ENCODE peak calls at places on chromosomes 12 and 14, in ten cellular contexts. F, T, M, H, G, D, P, N, E and O are unnamed samples.

GRCh38 chr12:1391722-1392121 is 202.7 kb downstream of the FBXL14 start:
- DNase-seq in E (no peak), F (no peak), P (no peak), T (no peak), M (no peak), N (no peak), D (no peak), H (no peak), G (no peak), O (no peak)

GRCh38 chr12:68119724-68120211 is 39.8 kb downstream of the IFNG start:
- DNase-seq in D (no peak), E (no peak), G (no peak), M (no peak), P (no peak), F (no peak), N (no peak), T (no peak), H (no peak), O (no peak)

GRCh38 chr14:78170203-78170602 is at the start of gene NRXN3:
- DNase-seq in E (no peak), N (no peak), F (no peak), P (no peak), T (no peak), D (no peak), M (no peak), H (no peak), G (peak), O (no peak)

GRCh38 chr14:20332946-20333782 is at the start of gene CCNB1IP1:
- DNase-seq in P (peak), D (peak), E (peak), F (peak), M (peak), N (peak), T (peak), G (peak), H (peak), O (no peak)

GRCh38 chr14:89486961-89487360 is 69.9 kb upstream of the FOXN3 start:
- DNase-seq in M (no peak), G (no peak), H (no peak), D (no peak), P (no peak), N (no peak), T (no peak), E (no peak), F (no peak), O (no peak)

GRCh38 chr12:117178301-117178700 is 12.0 kb downstream of the FBXO21 start:
- DNase-seq in D (no peak), F (no peak), G (no peak), M (no peak), T (no peak), N (no peak), E (no peak), H (no peak), P (no peak), O (no peak)

GRCh38 chr14:65780566-65780965 is 368.0 kb downstream of the FUT8 start:
- DNase-seq in N (no peak), F (no peak), M (no peak), P (no peak), T (no peak), D (no peak), G (no peak), H (no peak), E (no peak), O (no peak)

GRCh38 chr14:100815478-100816285 is 10.2 kb upstream of the MEG3 start:
- DNase-seq in T (no peak), F (peak), H (no peak), E (no peak), M (peak), N (peak), D (no peak), G (peak), P (no peak), O (no peak)

GRCh38 chr12:90393089-90393488 is 561.9 kb downstream of the CCER1 start:
- DNase-seq in P (no peak), G (no peak), F (no peak), M (no peak), N (no peak), D (no peak), H (no peak), E (no peak), T (no peak), O (no peak)

GRCh38 chr12:49683604-49684309 is 23.4 kb downstream of the FMNL3 start:
- DNase-seq in G (no peak), F (no peak), D (no peak), H (no peak), P (no peak), E (no peak), T (no peak), N (no peak), M (no peak), O (no peak)

GRCh38 chr14:71141701-71142374 is 234.6 kb downstream of the PCNX1 start:
- DNase-seq in P (no peak), D (no peak), T (no peak), N (no peak), E (no peak), H (no peak), G (no peak), F (no peak), M (no peak), O (no peak)

GRCh38 chr12:126189856-126190255 is 1124.6 kb downstream of the AACS start:
- DNase-seq in F (no peak), H (no peak), D (no peak), N (no peak), M (no peak), G (no peak), P (no peak), T (no peak), E (no peak), O (no peak)

GRCh38 chr14:90406384-90406798 is 9.6 kb downstream of the CALM1 start:
- DNase-seq in M (no peak), H (peak), N (no peak), D (no peak), T (no peak), E (no peak), P (no peak), G (no peak), F (no peak), O (no peak)

GRCh38 chr12:105935981-105936380 is 202.8 kb downstream of the NUAK1 start:
- DNase-seq in P (no peak), T (no peak), G (no peak), E (no peak), N (peak), M (peak), H (no peak), F (no peak), D (no peak), O (no peak)

GRCh38 chr14:30988509-30988908 is 36.9 kb upstream of the AP4S1 start:
- DNase-seq in F (no peak), T (no peak), M (peak), N (peak), H (no peak), E (no peak), G (no peak), P (no peak), D (no peak), O (no peak)

GRCh38 chr12:9870311-9870866 is 1.2 kb upstream of the CLEC2B start:
- DNase-seq in G (no peak), H (no peak), P (no peak), D (no peak), T (peak), N (peak), F (no peak), M (peak), E (no peak), O (no peak)

GRCh38 chr14:106228541-106229158 is 702.3 kb downstream of the TMEM121 start:
- DNase-seq in M (no peak), E (no peak), N (no peak), G (no peak), D (no peak), F (no peak), T (peak), P (no peak), H (no peak), O (no peak)

GRCh38 chr12:132056320-132056719 is 87.8 kb downstream of the DDX51 start:
- DNase-seq in G (no peak), H (no peak), D (no peak), M (no peak), T (no peak), N (no peak), E (no peak), F (no peak), P (no peak), O (no peak)

GRCh38 chr14:39416072-39416471 is 16.2 kb downstream of the FBXO33 start:
- DNase-seq in G (no peak), F (no peak), M (no peak), D (no peak), E (no peak), N (no peak), T (no peak), P (no peak), H (no peak), O (no peak)

GRCh38 chr14:77498120-77498979 is at the start of gene ISM2:
- DNase-seq in T (peak), H (peak), N (peak), F (no peak), D (peak), P (peak), E (no peak), G (peak), M (peak), O (no peak)

GRCh38 chr12:58703911-58704310 is 216.4 kb downstream of the LRIG3 start:
- DNase-seq in F (no peak), E (no peak), D (no peak), N (peak), H (no peak), G (no peak), M (no peak), P (no peak), T (no peak), O (no peak)

GRCh38 chr12:70985850-70986249 is 65.3 kb upstream of the PTPRR start:
- DNase-seq in N (peak), D (no peak), H (no peak), E (no peak), G (no peak), T (no peak), F (no peak), P (no peak), M (no peak), O (no peak)

GRCh38 chr14:67541448-67542387 is 8.6 kb downstream of the PLEKHH1 start:
- DNase-seq in H (peak), G (peak), T (no peak), F (no peak), D (no peak), E (no peak), P (peak), M (no peak), N (no peak), O (peak)

GRCh38 chr12:3977621-3978020 is 104.4 kb upstream of the PARP11 start:
- DNase-seq in F (no peak), M (no peak), H (no peak), P (no peak), G (no peak), N (no peak), D (no peak), E (no peak), T (no peak), O (no peak)

GRCh38 chr12:5309654-5310053 is 122.3 kb upstream of the NTF3 start:
- DNase-seq in P (no peak), H (no peak), N (no peak), D (no peak), G (no peak), F (peak), E (no peak), M (no peak), T (no peak), O (no peak)

GRCh38 chr14:74265312-74265965 is 26.2 kb downstream of the VSX2 start:
- DNase-seq in M (no peak), D (no peak), G (no peak), P (no peak), N (no peak), F (no peak), T (no peak), H (no peak), E (no peak), O (no peak)

GRCh38 chr12:3035815-3036702 is 41.1 kb upstream of the TSPAN9 start:
- DNase-seq in F (peak), P (no peak), T (no peak), E (no peak), N (peak), D (no peak), G (no peak), M (peak), H (no peak), O (no peak)

GRCh38 chr12:34295366-34296142 is 273.3 kb downstream of the ALG10 start:
- DNase-seq in H (peak), G (no peak), M (no peak), N (no peak), F (peak), P (peak), D (peak), T (no peak), E (no peak), O (no peak)

GRCh38 chr14:63725786-63726185 is 2.1 kb downstream of the SGPP1 start:
- DNase-seq in F (no peak), M (peak), G (no peak), D (no peak), E (no peak), P (no peak), T (no peak), N (no peak), H (no peak), O (no peak)
- H3K27ac ChIP-seq in F (no peak), M (no peak), G (no peak), D (no peak), E (peak), P (no peak), T (no peak), N (no peak), H (no peak), O (no peak)

GRCh38 chr12:48677782-48678181 is 4.3 kb downstream of the KANSL2 start:
- DNase-seq in P (no peak), M (no peak), N (peak), H (no peak), T (no peak), F (no peak), E (no peak), D (no peak), G (no peak), O (no peak)

GRCh38 chr12:48680861-48681260 is 1.2 kb downstream of the KANSL2 start:
- DNase-seq in G (no peak), F (no peak), H (no peak), T (no peak), N (no peak), E (no peak), P (no peak), D (no peak), M (no peak), O (no peak)

GRCh38 chr12:48681738-48682532 is at the start of gene KANSL2:
- DNase-seq in T (peak), G (peak), D (peak), M (peak), F (peak), E (peak), N (peak), H (peak), P (peak), O (peak)

GRCh38 chr12:48681416-48681737 is 661 bp downstream of the KANSL2 start:
- DNase-seq in D (no peak), P (no peak), G (no peak), H (no peak), F (no peak), T (no peak), M (no peak), E (peak), N (no peak), O (no peak)

GRCh38 chr12:48678561-48679185 is 3.4 kb downstream of the KANSL2 start:
- DNase-seq in T (no peak), N (no peak), H (no peak), D (no peak), G (no peak), F (no peak), E (no peak), P (no peak), M (no peak), O (no peak)
- H3K4me3 ChIP-seq in T (peak), N (no peak), H (peak), D (peak), G (no peak), F (no peak), E (no peak), P (no peak), M (no peak), O (no peak)

DNA sequence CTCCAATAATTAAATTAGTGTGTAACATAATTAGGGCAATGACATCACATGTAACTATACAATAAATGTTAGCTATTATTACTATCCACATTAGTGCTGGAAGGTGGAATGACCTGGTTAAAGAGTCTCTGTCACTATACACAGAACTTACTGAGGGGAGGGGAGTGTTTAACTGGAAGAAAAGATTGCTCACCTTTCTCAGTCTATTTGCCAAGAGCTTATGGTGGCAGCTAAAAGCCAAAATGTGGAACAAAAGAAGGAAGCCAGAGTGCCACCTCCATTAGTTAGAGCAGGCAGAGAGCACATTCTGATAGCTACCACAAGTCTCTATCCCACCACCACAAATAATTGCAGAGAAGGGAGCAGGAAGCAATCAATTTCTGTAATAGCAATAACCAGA is 124.4 kb downstream of the MED13L start:
- DNase-seq in D (no peak), M (no peak), P (no peak), T (no peak), E (no peak), H (no peak), G (no peak), F (no peak), N (no peak), O (no peak)
- H3K27ac ChIP-seq in D (no peak), M (no peak), P (no peak), T (no peak), E (no peak), H (no peak), G (no peak), F (no peak), N (no peak), O (no peak)

GRCh38 chr12:32534698-32535097 is 135.3 kb downstream of the FGD4 start:
- DNase-seq in P (no peak), T (no peak), N (no peak), H (no peak), G (no peak), F (no peak), E (no peak), M (no peak), D (no peak), O (no peak)
- H3K4me3 ChIP-seq in P (no peak), T (no peak), N (peak), H (peak), G (peak), F (peak), E (peak), M (peak), D (peak), O (peak)

DNA sequence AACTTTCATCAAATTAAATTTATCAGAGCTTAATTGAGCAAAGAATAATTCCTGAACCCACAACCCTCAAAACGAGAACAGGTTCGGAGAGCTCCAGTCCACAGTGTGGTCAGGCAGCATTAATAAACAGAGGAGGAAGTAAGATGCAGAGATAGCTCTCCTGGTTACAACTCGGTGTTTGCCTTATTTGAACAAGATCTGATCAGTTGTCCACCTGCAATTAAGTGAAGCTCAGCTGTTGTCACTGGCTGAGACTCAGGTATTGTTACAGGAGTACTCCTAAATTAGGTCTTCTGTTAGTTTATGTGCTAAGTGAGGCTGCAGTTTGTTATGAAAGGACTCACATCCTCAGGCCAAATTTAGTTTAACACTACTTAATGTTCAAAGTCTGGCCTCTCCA is 451.4 kb upstream of the PDE3A start:
- DNase-seq in G (no peak), T (no peak), P (no peak), E (no peak), H (no peak), N (no peak), D (no peak), F (no peak), M (no peak), O (no peak)
- H3K27ac ChIP-seq in G (peak), T (no peak), P (no peak), E (no peak), H (no peak), N (no peak), D (no peak), F (no peak), M (no peak), O (no peak)

GRCh38 chr12:76781321-76781720 is 17.4 kb downstream of the ZDHHC17 start:
- DNase-seq in E (no peak), D (no peak), M (no peak), P (no peak), N (no peak), G (no peak), F (no peak), H (no peak), T (no peak), O (no peak)

GRCh38 chr12:76782440-76782996 is 18.6 kb downstream of the ZDHHC17 start:
- DNase-seq in D (no peak), H (no peak), P (no peak), F (no peak), E (no peak), T (no peak), N (no peak), M (peak), G (no peak), O (no peak)

GRCh38 chr12:76777765-76778216 is 13.9 kb downstream of the ZDHHC17 start:
- DNase-seq in D (no peak), H (no peak), T (no peak), E (no peak), M (no peak), N (no peak), P (no peak), G (no peak), F (no peak), O (no peak)

GRCh38 chr12:76778358-76778757 is 14.4 kb downstream of the ZDHHC17 start:
- DNase-seq in G (no peak), P (no peak), D (no peak), F (no peak), E (no peak), T (no peak), N (no peak), H (no peak), M (no peak), O (no peak)
- H3K4me3 ChIP-seq in G (no peak), P (no peak), D (no peak), F (no peak), E (no peak), T (no peak), N (no peak), H (no peak), M (no peak), O (no peak)

DNA sequence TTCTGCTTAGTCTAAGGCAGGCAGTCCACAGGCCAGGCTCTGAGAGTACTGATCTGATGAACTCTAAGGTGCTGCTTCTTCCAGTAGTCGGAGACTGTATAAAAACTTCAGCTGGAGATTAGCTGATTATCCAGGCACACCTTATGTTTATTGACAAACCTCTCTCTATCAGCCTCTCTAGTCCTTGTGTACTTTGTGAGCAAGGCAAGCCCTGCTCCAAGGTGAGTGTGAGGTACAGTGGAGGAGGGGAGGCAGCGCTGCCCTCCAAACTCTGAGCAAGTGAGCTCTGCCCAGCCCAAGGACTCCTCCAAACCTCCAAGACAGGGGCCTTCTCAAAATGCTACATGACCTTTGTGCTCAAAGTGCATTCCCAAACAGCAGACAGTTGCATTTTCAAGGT is 95.9 kb upstream of the CDKN3 start:
- DNase-seq in G (peak), F (no peak), H (no peak), D (no peak), E (no peak), P (no peak), N (no peak), T (no peak), M (no peak), O (no peak)
- H3K27ac ChIP-seq in G (no peak), F (no peak), H (no peak), D (peak), E (no peak), P (no peak), N (no peak), T (no peak), M (no peak), O (no peak)

DNA sequence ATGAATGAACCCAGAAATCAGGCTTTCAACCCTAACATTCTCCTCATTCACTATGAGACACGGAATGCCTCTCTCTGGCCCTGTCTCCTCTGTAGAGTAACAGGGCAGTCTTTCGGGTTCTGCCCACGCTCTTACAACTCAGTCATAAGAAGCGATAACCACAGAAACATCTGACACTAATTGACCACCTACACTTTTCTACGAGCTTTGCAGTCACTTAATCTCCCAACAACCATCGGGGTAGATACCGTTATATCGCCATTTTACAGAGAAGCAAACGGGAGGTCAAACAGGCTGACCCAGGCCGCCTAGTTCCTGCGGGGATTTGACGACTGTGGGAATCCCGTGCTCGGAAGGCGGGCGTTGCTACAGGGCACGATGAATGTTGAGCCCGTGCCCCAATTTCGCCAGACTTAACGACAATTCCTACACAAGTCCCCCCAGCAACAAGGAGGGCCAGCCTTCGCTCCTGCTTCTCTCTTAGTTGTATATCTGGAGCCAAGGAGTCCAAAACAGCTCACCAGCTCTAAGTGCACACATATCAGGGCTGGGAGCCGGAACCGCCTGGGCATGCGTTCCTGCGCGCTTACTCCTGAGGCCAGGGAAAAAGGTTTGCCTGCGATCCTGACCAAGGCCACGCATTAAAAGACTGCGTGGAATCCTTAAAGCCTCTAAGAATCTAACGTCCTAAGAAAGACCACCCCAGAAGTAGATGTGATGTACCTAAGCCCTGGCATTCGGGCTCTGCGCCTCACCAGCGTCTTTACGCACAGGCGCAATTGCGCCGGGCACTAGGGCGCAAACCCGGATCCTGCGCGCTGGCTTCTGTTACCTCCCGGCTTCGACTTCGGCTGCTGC is 38.7 kb upstream of the TBX5 start:
- DNase-seq in T (no peak), F (no peak), N (no peak), P (no peak), M (no peak), G (peak), D (no peak), H (no peak), E (no peak), O (no peak)
- H3K4me3 ChIP-seq in T (no peak), F (no peak), N (no peak), P (no peak), M (no peak), G (no peak), D (peak), H (no peak), E (no peak), O (no peak)